ENCODE peak calls at places on chromosome 15, in seven cellular contexts. S, R, T, M, I, Y and G are unnamed samples.

GRCh38 chr15:59330649-59331048 is 42.0 kb downstream of the MYO1E start:
- DNase-seq in S (no peak), R (no peak), T (no peak), M (no peak), I (no peak), Y (no peak), G (no peak)

GRCh38 chr15:34987623-34987981 is 485 bp downstream of the ZNF770 start:
- DNase-seq in S (no peak), R (peak; percentile 12), T (no peak), M (peak; percentile 17), I (peak; percentile 13), Y (no peak), G (no peak)

GRCh38 chr15:66484539-66485112 is 12.9 kb downstream of the SNAPC5 start:
- DNase-seq in S (no peak), R (no peak), T (no peak), M (no peak), I (peak; percentile 46), Y (no peak), G (no peak)

GRCh38 chr15:65110676-65111292 is 4.2 kb downstream of the UBAP1L start:
- DNase-seq in S (no peak), R (no peak), T (no peak), M (no peak), I (no peak), Y (no peak), G (no peak)

GRCh38 chr15:45476395-45476794 is 46.2 kb downstream of the SLC30A4 start:
- DNase-seq in S (no peak), R (no peak), T (no peak), M (no peak), I (no peak), Y (no peak), G (no peak)

GRCh38 chr15:43776101-43776717 is 557 bp downstream of the ELL3 start:
- DNase-seq in S (peak; percentile 48), R (peak; percentile 68), T (no peak), M (no peak), I (no peak), Y (no peak), G (no peak)

GRCh38 chr15:47756872-47757271 is 39.6 kb downstream of the SEMA6D start:
- DNase-seq in S (no peak), R (peak; percentile 19), T (peak; percentile 91), M (peak; percentile 76), I (peak; percentile 20), Y (no peak), G (peak; percentile 65)

GRCh38 chr15:61025283-61025682 is 203.8 kb downstream of the RORA start:
- DNase-seq in S (no peak), R (no peak), T (no peak), M (no peak), I (no peak), Y (no peak), G (no peak)

GRCh38 chr15:74961616-74962015 is 5.0 kb upstream of the RPP25 start:
- DNase-seq in S (no peak), R (no peak), T (no peak), M (no peak), I (no peak), Y (no peak), G (no peak)

GRCh38 chr15:70741107-70741511 is 22.2 kb downstream of the UACA start:
- DNase-seq in S (peak; percentile 81), R (peak; percentile 62), T (no peak), M (peak; percentile 46), I (peak; percentile 77), Y (peak; percentile 39), G (peak; percentile 87)

GRCh38 chr15:98684441-98684840 is 36.1 kb downstream of the IGF1R start:
- DNase-seq in S (no peak), R (no peak), T (no peak), M (peak; percentile 36), I (peak; percentile 55), Y (no peak), G (peak; percentile 38)

GRCh38 chr15:37083610-37084009 is 16.7 kb downstream of the MEIS2 start:
- DNase-seq in S (no peak), R (no peak), T (no peak), M (no peak), I (no peak), Y (no peak), G (no peak)

GRCh38 chr15:25838191-25838870 is 24.8 kb downstream of the ATP10A start:
- DNase-seq in S (no peak), R (no peak), T (no peak), M (no peak), I (no peak), Y (no peak), G (no peak)

GRCh38 chr15:25892126-25892525 is 29.0 kb upstream of the ATP10A start:
- DNase-seq in S (peak; percentile 43), R (no peak), T (no peak), M (no peak), I (peak; percentile 59), Y (no peak), G (no peak)

GRCh38 chr15:101127503-101128076 is 124.3 kb downstream of the CHSY1 start:
- DNase-seq in S (peak; percentile 33), R (peak; percentile 59), T (peak; percentile 80), M (peak; percentile 88), I (peak; percentile 99), Y (peak; percentile 71), G (peak; percentile 95)

GRCh38 chr15:77083381-77084160 is 12.7 kb upstream of the TSPAN3 start:
- DNase-seq in S (peak; percentile 95), R (peak; percentile 86), T (no peak), M (peak; percentile 53), I (no peak), Y (no peak), G (no peak)

GRCh38 chr15:40441012-40441735 is 421 bp downstream of the BAHD1 start:
- DNase-seq in S (no peak), R (no peak), T (peak; percentile 73), M (no peak), I (no peak), Y (peak; percentile 27), G (no peak)

GRCh38 chr15:77402740-77403379 is 17.0 kb downstream of the PEAK1 start:
- DNase-seq in S (no peak), R (no peak), T (peak; percentile 66), M (peak; percentile 32), I (no peak), Y (no peak), G (peak; percentile 76)